ENCODE peak calls at places on chromosomes 4 and X, in four cellular contexts. One of them, this sample, is unnamed.

GRCh38 chr4:176425035-176425434 is 105.3 kb downstream of the SPCS3 start:
- DNase-seq in Peyer's patch: no peak
- DNase-seq in substantia nigra: no peak
- DNase-seq in HepG2: no peak
- DNase-seq in this sample: no peak

GRCh38 chr4:94403735-94404134 is 48.0 kb upstream of the PDLIM5 start:
- DNase-seq in Peyer's patch: no peak
- DNase-seq in HepG2: no peak
- DNase-seq in substantia nigra: no peak
- DNase-seq in this sample: no peak

GRCh38 chrX:110665636-110666035 is 130.0 kb downstream of the CHRDL1 start:
- DNase-seq in substantia nigra: no peak
- DNase-seq in HepG2: peak; percentile 7
- DNase-seq in Peyer's patch: no peak
- DNase-seq in this sample: peak; percentile 63

GRCh38 chr4:54840992-54841768 is 183.4 kb downstream of the KIT start:
- DNase-seq in HepG2: no peak
- DNase-seq in Peyer's patch: no peak
- DNase-seq in substantia nigra: peak; percentile 14
- DNase-seq in this sample: no peak

GRCh38 chr4:183960021-183960420 is 54.9 kb downstream of the STOX2 start:
- DNase-seq in Peyer's patch: no peak
- DNase-seq in HepG2: no peak
- DNase-seq in substantia nigra: peak; percentile 81
- DNase-seq in this sample: no peak

GRCh38 chr4:75107703-75108612 is 175.0 kb downstream of the PARM1 start:
- DNase-seq in substantia nigra: no peak
- DNase-seq in HepG2: no peak
- DNase-seq in Peyer's patch: no peak
- DNase-seq in this sample: no peak

GRCh38 chrX:45824471-45824870 is 623.8 kb upstream of the DIPK2B start:
- DNase-seq in HepG2: peak; percentile 11
- DNase-seq in substantia nigra: no peak
- DNase-seq in Peyer's patch: no peak
- DNase-seq in this sample: no peak

GRCh38 chr4:186808635-186809018 is 85.0 kb upstream of the FAT1 start:
- DNase-seq in Peyer's patch: no peak
- DNase-seq in substantia nigra: no peak
- DNase-seq in HepG2: no peak
- DNase-seq in this sample: no peak

GRCh38 chr4:34094114-34094513 is 2150.2 kb downstream of the ARAP2 start:
- DNase-seq in Peyer's patch: no peak
- DNase-seq in HepG2: no peak
- DNase-seq in substantia nigra: no peak
- DNase-seq in this sample: no peak

GRCh38 chr4:145686991-145687390 is 7.0 kb downstream of the C4orf51 start:
- DNase-seq in Peyer's patch: no peak
- DNase-seq in substantia nigra: no peak
- DNase-seq in HepG2: no peak
- DNase-seq in this sample: no peak

GRCh38 chrX:112662559-112663427 is 16.9 kb downstream of the LHFPL1 start:
- DNase-seq in substantia nigra: no peak
- DNase-seq in Peyer's patch: no peak
- DNase-seq in HepG2: no peak
- DNase-seq in this sample: no peak

GRCh38 chr4:94595880-94596483 is 144.2 kb downstream of the PDLIM5 start:
- DNase-seq in HepG2: peak; percentile 48
- DNase-seq in substantia nigra: no peak
- DNase-seq in Peyer's patch: no peak
- DNase-seq in this sample: no peak

GRCh38 chrX:41022579-41022978 is 62.7 kb upstream of the USP9X start:
- DNase-seq in substantia nigra: no peak
- DNase-seq in Peyer's patch: no peak
- DNase-seq in HepG2: peak; percentile 83
- DNase-seq in this sample: no peak

GRCh38 chr4:177728361-177729152 is 286.3 kb upstream of the AGA start:
- DNase-seq in Peyer's patch: peak; percentile 56
- DNase-seq in HepG2: peak; percentile 2
- DNase-seq in substantia nigra: no peak
- DNase-seq in this sample: no peak

GRCh38 chrX:133749370-133749769 is 236.0 kb downstream of the GPC3 start:
- DNase-seq in HepG2: no peak
- DNase-seq in Peyer's patch: no peak
- DNase-seq in substantia nigra: no peak
- DNase-seq in this sample: no peak

GRCh38 chrX:71945435-71945834 is 34.8 kb downstream of the NHSL2 start:
- DNase-seq in Peyer's patch: no peak
- DNase-seq in substantia nigra: no peak
- DNase-seq in HepG2: no peak
- DNase-seq in this sample: no peak

GRCh38 chr4:188781655-188782054 is 642.4 kb downstream of the TRIML1 start:
- DNase-seq in Peyer's patch: no peak
- DNase-seq in substantia nigra: peak; percentile 0
- DNase-seq in HepG2: peak; percentile 1
- DNase-seq in this sample: no peak

GRCh38 chrX:119406739-119407138 is 7.6 kb downstream of the SLC25A43 start:
- DNase-seq in Peyer's patch: no peak
- DNase-seq in HepG2: no peak
- DNase-seq in substantia nigra: no peak
- DNase-seq in this sample: no peak

GRCh38 chrX:37409278-37409677 is 60.1 kb downstream of the PRRG1 start:
- DNase-seq in substantia nigra: no peak
- DNase-seq in HepG2: peak; percentile 54
- DNase-seq in Peyer's patch: no peak
- DNase-seq in this sample: no peak

GRCh38 chrX:130834149-130834548 is 68.9 kb downstream of the ENOX2 start:
- DNase-seq in HepG2: no peak
- DNase-seq in Peyer's patch: no peak
- DNase-seq in substantia nigra: no peak
- DNase-seq in this sample: no peak

GRCh38 chrX:136847874-136848273 is 32.7 kb downstream of the RBMX start:
- DNase-seq in HepG2: no peak
- DNase-seq in Peyer's patch: no peak
- DNase-seq in substantia nigra: no peak
- DNase-seq in this sample: no peak

GRCh38 chr4:124931050-124931449 is 218.5 kb upstream of the ANKRD50 start:
- DNase-seq in Peyer's patch: no peak
- DNase-seq in HepG2: no peak
- DNase-seq in substantia nigra: no peak
- DNase-seq in this sample: no peak

GRCh38 chrX:139974496-139974895 is 9.2 kb upstream of the CXorf66 start:
- DNase-seq in substantia nigra: no peak
- DNase-seq in HepG2: no peak
- DNase-seq in Peyer's patch: no peak
- DNase-seq in this sample: no peak

GRCh38 chrX:56228914-56229313 is 3.2 kb upstream of the KLF8 start:
- DNase-seq in Peyer's patch: no peak
- DNase-seq in HepG2: no peak
- DNase-seq in substantia nigra: no peak
- DNase-seq in this sample: no peak

GRCh38 chr4:105895324-105895608 is at the start of gene NPNT:
- DNase-seq in substantia nigra: no peak
- DNase-seq in HepG2: no peak
- DNase-seq in Peyer's patch: no peak
- DNase-seq in this sample: peak; percentile 58

GRCh38 chr4:105894570-105895323 is 524 bp upstream of the NPNT start:
- DNase-seq in substantia nigra: no peak
- DNase-seq in Peyer's patch: peak; percentile 74
- DNase-seq in HepG2: no peak
- DNase-seq in this sample: peak; percentile 57

GRCh38 chr4:105896984-105897760 is 1.9 kb downstream of the NPNT start:
- DNase-seq in HepG2: no peak
- DNase-seq in Peyer's patch: no peak
- DNase-seq in substantia nigra: no peak
- DNase-seq in this sample: no peak

GRCh38 chr4:105896461-105896939 is 1.2 kb downstream of the NPNT start:
- DNase-seq in substantia nigra: no peak
- DNase-seq in HepG2: no peak
- DNase-seq in Peyer's patch: peak; percentile 79
- DNase-seq in this sample: no peak

GRCh38 chr4:105895609-105896460 is 564 bp downstream of the NPNT start:
- DNase-seq in Peyer's patch: peak; percentile 70
- DNase-seq in HepG2: no peak
- DNase-seq in substantia nigra: no peak
- DNase-seq in this sample: peak; percentile 45
- H3K27ac ChIP-seq in Peyer's patch: peak overlapping the region; percentile 38
- H3K27ac ChIP-seq in HepG2: no peak overlapping the region
- H3K27ac ChIP-seq in substantia nigra: no peak overlapping the region
- H3K27ac ChIP-seq in this sample: peak overlapping the region; percentile 95

DNA sequence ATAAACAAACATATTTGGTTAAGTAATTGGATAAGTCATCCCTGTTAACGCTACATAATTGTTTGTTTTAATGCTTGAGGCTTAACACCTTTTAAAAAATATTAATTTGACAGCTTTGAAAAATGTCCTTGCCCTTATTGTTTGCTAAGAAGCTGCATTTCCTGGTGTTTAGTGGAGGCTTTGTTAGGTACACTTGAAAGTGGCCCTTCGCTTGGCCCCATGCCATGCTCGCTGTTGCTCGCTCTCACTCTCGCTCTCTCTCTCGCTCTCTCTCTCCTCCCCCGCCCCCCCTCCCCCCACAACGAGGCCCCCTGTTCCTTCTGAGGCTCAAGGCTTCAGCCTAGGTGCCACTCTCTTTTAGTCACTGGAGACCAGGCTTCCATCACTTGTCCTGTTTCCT is 139.6 kb downstream of the DCLK2 start:
- DNase-seq in substantia nigra: no peak
- DNase-seq in Peyer's patch: no peak
- DNase-seq in HepG2: no peak
- DNase-seq in this sample: no peak
- H3K27ac ChIP-seq in substantia nigra: no peak overlapping the region
- H3K27ac ChIP-seq in Peyer's patch: no peak overlapping the region
- H3K27ac ChIP-seq in HepG2: no peak overlapping the region
- H3K27ac ChIP-seq in this sample: no peak overlapping the region

GRCh38 chr4:36163198-36163597 is 81.1 kb downstream of the ARAP2 start:
- DNase-seq in substantia nigra: no peak
- DNase-seq in HepG2: no peak
- DNase-seq in Peyer's patch: no peak
- DNase-seq in this sample: no peak

GRCh38 chr4:36172650-36173049 is 71.7 kb downstream of the ARAP2 start:
- DNase-seq in HepG2: no peak
- DNase-seq in substantia nigra: no peak
- DNase-seq in Peyer's patch: no peak
- DNase-seq in this sample: no peak

GRCh38 chr4:36173923-36174322 is 70.4 kb downstream of the ARAP2 start:
- DNase-seq in Peyer's patch: no peak
- DNase-seq in HepG2: no peak
- DNase-seq in substantia nigra: no peak
- DNase-seq in this sample: no peak

GRCh38 chr4:36165256-36166005 is 78.9 kb downstream of the ARAP2 start:
- DNase-seq in HepG2: no peak
- DNase-seq in substantia nigra: no peak
- DNase-seq in Peyer's patch: no peak
- DNase-seq in this sample: no peak

DNA sequence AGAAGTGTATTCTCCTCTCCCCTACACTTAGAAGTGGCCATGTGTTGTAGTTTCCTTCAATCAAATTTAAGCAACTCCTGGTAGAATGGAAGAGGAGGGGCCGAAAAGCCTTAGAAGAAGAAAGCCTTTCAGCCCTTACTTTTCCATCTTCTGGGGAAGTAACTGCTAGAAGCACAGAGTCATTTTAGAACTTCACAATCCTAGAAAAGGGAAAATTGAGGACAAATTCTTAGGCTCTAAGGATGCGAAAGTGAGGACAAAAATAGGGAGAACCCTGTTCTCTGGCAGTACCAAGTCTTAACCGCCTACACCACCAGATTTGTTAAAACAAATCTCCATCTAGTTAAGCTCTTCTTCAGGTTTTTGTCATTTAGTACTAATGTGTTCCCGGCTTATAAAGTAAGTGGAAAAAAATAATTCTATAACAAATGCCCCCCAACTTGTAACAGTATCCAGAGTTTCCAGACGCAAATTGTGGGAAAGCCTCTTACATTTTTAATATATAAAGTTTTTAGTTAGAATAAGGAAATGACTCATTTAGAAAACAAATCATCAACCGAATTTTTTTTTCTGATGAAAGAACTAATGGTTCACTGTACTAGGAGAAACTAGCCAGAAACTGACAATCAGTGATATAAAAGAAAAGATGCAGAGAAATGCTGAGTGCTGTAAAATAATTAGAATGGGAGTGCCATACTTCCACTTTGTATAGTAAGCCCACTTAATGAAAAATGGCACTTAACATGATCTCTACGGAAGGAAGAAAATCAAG is 76.0 kb downstream of the ARAP2 start:
- DNase-seq in HepG2: no peak
- DNase-seq in Peyer's patch: no peak
- DNase-seq in substantia nigra: no peak
- DNase-seq in this sample: no peak
- H3K27ac ChIP-seq in HepG2: no peak overlapping the region
- H3K27ac ChIP-seq in Peyer's patch: no peak overlapping the region
- H3K27ac ChIP-seq in substantia nigra: peak overlapping the region; percentile 15
- H3K27ac ChIP-seq in this sample: no peak overlapping the region

GRCh38 chr4:825969-826330 is at the start of gene CPLX1:
- DNase-seq in Peyer's patch: peak; percentile 59
- DNase-seq in HepG2: no peak
- DNase-seq in substantia nigra: no peak
- DNase-seq in this sample: no peak
- H3K27ac ChIP-seq in Peyer's patch: no peak within 1 kb of the TSS
- H3K27ac ChIP-seq in HepG2: no peak within 1 kb of the TSS
- H3K27ac ChIP-seq in substantia nigra: no peak within 1 kb of the TSS
- H3K27ac ChIP-seq in this sample: no peak within 1 kb of the TSS

GRCh38 chr4:109321232-109321631 is 18.8 kb upstream of the COL25A1 start:
- DNase-seq in Peyer's patch: no peak
- DNase-seq in substantia nigra: no peak
- DNase-seq in HepG2: no peak
- DNase-seq in this sample: no peak
- H3K27ac ChIP-seq in Peyer's patch: no peak overlapping the region
- H3K27ac ChIP-seq in substantia nigra: no peak overlapping the region
- H3K27ac ChIP-seq in HepG2: no peak overlapping the region
- H3K27ac ChIP-seq in this sample: no peak overlapping the region

GRCh38 chrX:102650903-102651241 is 411 bp upstream of the GPRASP1 start:
- DNase-seq in Peyer's patch: no peak
- DNase-seq in HepG2: no peak
- DNase-seq in substantia nigra: no peak
- DNase-seq in this sample: no peak

GRCh38 chrX:102651968-102652744 is 873 bp downstream of the GPRASP1 start:
- DNase-seq in Peyer's patch: no peak
- DNase-seq in substantia nigra: peak; percentile 41
- DNase-seq in HepG2: no peak
- DNase-seq in this sample: no peak

GRCh38 chrX:102654696-102655095 is 3.4 kb downstream of the GPRASP1 start:
- DNase-seq in HepG2: no peak
- DNase-seq in Peyer's patch: no peak
- DNase-seq in substantia nigra: no peak
- DNase-seq in this sample: no peak

GRCh38 chrX:102651242-102651967 is at the start of gene GPRASP1:
- DNase-seq in HepG2: no peak
- DNase-seq in substantia nigra: peak; percentile 13
- DNase-seq in Peyer's patch: peak; percentile 50
- DNase-seq in this sample: no peak
- H3K27ac ChIP-seq in HepG2: no peak within 1 kb of the TSS
- H3K27ac ChIP-seq in substantia nigra: peak within 1 kb of the TSS; percentile 63
- H3K27ac ChIP-seq in Peyer's patch: peak within 1 kb of the TSS; percentile 67
- H3K27ac ChIP-seq in this sample: peak within 1 kb of the TSS; percentile 11

This sample was measured in lung.